ENCODE peak calls at places on chromosomes 11 and 22, in five cellular contexts. X is nephron progenitor cell, K is natural killer cell, E is tibial nerve, N is fibroblast of mammary gland. F is an unnamed sample.
A peak's percentile ranks its signal among the peaks of the same experiment; 100 is the strongest.

GRCh38 chr11:119335655-119336543 is 1.6 kb downstream of the RNF26 start:
- DNase-seq in X (no peak), K (no peak), E (no peak), N (no peak), F (no peak)

GRCh38 chr11:65787649-65788622 is 1.1 kb downstream of the OVOL1 start:
- DNase-seq in X (peak; percentile 80), K (no peak), E (no peak), N (no peak), F (no peak)

GRCh38 chr22:35808377-35808776 is 90.7 kb downstream of the APOL5 start:
- DNase-seq in X (no peak), K (no peak), E (no peak), N (no peak), F (no peak)

GRCh38 chr11:19742595-19743292 is 30.1 kb downstream of the NAV2 start:
- DNase-seq in X (peak; percentile 81), K (peak; percentile 56), E (peak; percentile 80), N (peak; percentile 71), F (no peak)

GRCh38 chr22:26975865-26976264 is 318.5 kb downstream of the MIAT start:
- DNase-seq in X (no peak), K (no peak), E (no peak), N (no peak), F (no peak)

GRCh38 chr11:112128483-112129121 is 35.3 kb downstream of the IL18 start:
- DNase-seq in X (no peak), K (no peak), E (peak; percentile 44), N (peak; percentile 86), F (no peak)

GRCh38 chr22:39546889-39547586 is 14.5 kb upstream of the RPS19BP1 start:
- DNase-seq in X (no peak), K (no peak), E (no peak), N (peak; percentile 39), F (no peak)

GRCh38 chr11:61082931-61083531 is 19.3 kb upstream of the CD5 start:
- DNase-seq in X (no peak), K (no peak), E (no peak), N (no peak), F (no peak)

GRCh38 chr22:20156611-20157415 is 6.0 kb upstream of the CCDC188 start:
- DNase-seq in X (peak; percentile 97), K (peak; percentile 89), E (peak; percentile 92), N (peak; percentile 65), F (peak; percentile 89)

GRCh38 chr11:71481101-71481960 is 28.3 kb downstream of the NADSYN1 start:
- DNase-seq in X (no peak), K (no peak), E (no peak), N (no peak), F (no peak)

GRCh38 chr11:35267504-35267903 is 128.5 kb downstream of the CD44 start:
- DNase-seq in X (no peak), K (no peak), E (no peak), N (peak; percentile 87), F (no peak)

GRCh38 chr22:43263645-43264514 is 76.9 kb upstream of the TTLL12 start:
- DNase-seq in X (no peak), K (peak; percentile 86), E (no peak), N (peak; percentile 55), F (no peak)

GRCh38 chr22:17472886-17473285 is 90.4 kb upstream of the SLC25A18 start:
- DNase-seq in X (no peak), K (no peak), E (no peak), N (no peak), F (no peak)

GRCh38 chr11:63738720-63739360 is 29.7 kb downstream of the ZFTA start:
- DNase-seq in X (peak; percentile 76), K (peak; percentile 49), E (peak; percentile 99), N (peak; percentile 85), F (no peak)

GRCh38 chr11:2071748-2072385 is 67.3 kb downstream of the IGF2 start:
- DNase-seq in X (no peak), K (no peak), E (no peak), N (no peak), F (no peak)

GRCh38 chr11:48006301-48006992 is 26.1 kb downstream of the PTPRJ start:
- DNase-seq in X (no peak), K (no peak), E (no peak), N (peak; percentile 86), F (no peak)

GRCh38 chr11:69400769-69401590 is 80.5 kb upstream of the LINC01488 start:
- DNase-seq in X (no peak), K (no peak), E (no peak), N (no peak), F (no peak)

GRCh38 chr11:44006882-44007495 is 40.8 kb upstream of the ACCSL start:
- DNase-seq in X (no peak), K (no peak), E (no peak), N (no peak), F (no peak)

GRCh38 chr22:27911329-27911728 is 7.7 kb downstream of the PITPNB start:
- DNase-seq in X (no peak), K (no peak), E (no peak), N (no peak), F (no peak)

GRCh38 chr22:50190182-50190951 is 4.7 kb downstream of the TRABD start:
- DNase-seq in X (peak; percentile 48), K (peak; percentile 78), E (no peak), N (peak; percentile 52), F (no peak)

GRCh38 chr11:102157219-102157618 is 47.0 kb downstream of the YAP1 start:
- DNase-seq in X (no peak), K (no peak), E (peak; percentile 19), N (peak; percentile 84), F (no peak)

GRCh38 chr11:111878766-111879636 is at the start of the genes CFAP68 and FDXACB1:
- DNase-seq in X (peak; percentile 95), K (peak; percentile 94), E (peak; percentile 95), N (peak; percentile 97), F (peak; percentile 56)

GRCh38 chr11:123587559-123587958 is 66.9 kb downstream of the SCN3B start:
- DNase-seq in X (no peak), K (no peak), E (no peak), N (no peak), F (no peak)

GRCh38 chr22:31825513-31825912 is 71.7 kb downstream of the DEPDC5 start:
- DNase-seq in X (no peak), K (no peak), E (no peak), N (peak; percentile 60), F (no peak)

GRCh38 chr11:107916671-107917241 is 11.5 kb upstream of the RAB39A start:
- DNase-seq in X (peak; percentile 66), K (peak; percentile 28), E (no peak), N (peak; percentile 33), F (no peak)

GRCh38 chr11:126696976-126697375 is 303.6 kb downstream of the KIRREL3 start:
- DNase-seq in X (no peak), K (no peak), E (no peak), N (no peak), F (no peak)

GRCh38 chr11:2513441-2513840 is 68.6 kb downstream of the KCNQ1 start:
- DNase-seq in X (no peak), K (no peak), E (no peak), N (no peak), F (no peak)

GRCh38 chr11:69943066-69943465 is 123.8 kb upstream of the FGF3 start:
- DNase-seq in X (no peak), K (no peak), E (no peak), N (no peak), F (no peak)

GRCh38 chr11:46275964-46276641 is 1.4 kb upstream of the CREB3L1 start:
- DNase-seq in X (no peak), K (no peak), E (no peak), N (no peak), F (no peak)

GRCh38 chr11:35911616-35912165 is 32.2 kb upstream of the LDLRAD3 start:
- DNase-seq in X (no peak), K (no peak), E (no peak), N (no peak), F (no peak)

GRCh38 chr22:47759909-47760308 is 997.5 kb downstream of the TBC1D22A start:
- DNase-seq in X (no peak), K (no peak), E (no peak), N (no peak), F (no peak)

GRCh38 chr11:2794947-2795346 is 90.6 kb downstream of the CDKN1C start:
- DNase-seq in X (peak; percentile 0), K (peak; percentile 7), E (no peak), N (no peak), F (no peak)

DNA sequence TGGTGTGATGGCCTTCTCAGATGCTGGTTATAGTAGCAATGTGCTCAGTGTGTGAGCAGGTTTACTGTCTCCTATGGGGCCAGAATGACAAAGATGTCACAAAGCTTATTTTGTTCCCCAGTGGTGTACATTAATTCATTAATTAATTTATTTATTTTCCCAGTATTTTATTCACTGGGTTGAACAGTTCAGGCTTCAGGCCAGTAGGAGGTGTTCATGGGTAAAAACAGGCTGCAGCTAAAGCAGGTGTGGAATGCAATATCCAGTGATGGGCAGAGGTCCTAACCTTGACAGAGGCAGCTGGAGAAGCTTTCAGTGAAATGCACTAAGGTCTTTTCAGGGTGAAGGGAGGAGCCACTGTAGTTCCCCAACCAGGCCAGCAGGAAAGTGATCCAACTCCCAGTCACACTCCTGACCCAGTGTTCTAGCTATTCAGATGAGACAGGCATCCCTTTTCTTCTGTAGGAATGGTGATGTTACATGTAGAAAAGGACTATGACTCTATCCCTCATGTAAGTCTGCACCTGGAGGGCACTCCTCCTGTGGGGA is 7.8 kb upstream of the FANCF start:
- DNase-seq in X (no peak), K (no peak), E (no peak), N (no peak), F (no peak)
- TF ChIP-seq CTCF in X (peak; percentile 12), K (no peak), E (no peak), N (no peak), F (no peak)

GRCh38 chr11:15258433-15259350 is 144.0 kb downstream of the INSC start:
- DNase-seq in X (no peak), K (no peak), E (no peak), N (peak; percentile 64), F (no peak)
- TF ChIP-seq CTCF in X (no peak), K (no peak), E (no peak), N (peak; percentile 44), F (peak; percentile 39)

GRCh38 chr11:77508031-77508430 is 34.1 kb upstream of the PAK1 start:
- DNase-seq in X (no peak), K (no peak), E (no peak), N (no peak), F (no peak)
- TF ChIP-seq CTCF in X (no peak), K (no peak), E (no peak), N (peak; percentile 1), F (no peak)

GRCh38 chr11:59668188-59668949 is 468 bp downstream of the PATL1 start:
- DNase-seq in X (peak; percentile 78), K (peak; percentile 58), E (peak; percentile 38), N (peak; percentile 42), F (peak; percentile 21)
- TF ChIP-seq CTCF in X (no peak), K (no peak), E (peak; percentile 12), N (no peak), F (no peak)

F was measured in D721Med.